ENCODE peak calls at places on chromosomes 12 and 14, in seven cellular contexts. One of them, this sample, is unnamed.

GRCh38 chr12:93609281-93610192 is 37.1 kb downstream of the SOCS2 start:
- DNase-seq in IMR-90: no peak
- DNase-seq in psoas muscle: no peak
- DNase-seq in prostate gland: no peak
- DNase-seq in breast epithelium: no peak
- DNase-seq in astrocyte of the spinal cord: no peak
- DNase-seq in right lobe of liver: no peak
- DNase-seq in this sample: no peak

GRCh38 chr14:106875503-106875902 is 1349.1 kb downstream of the TMEM121 start:
- DNase-seq in psoas muscle: no peak
- DNase-seq in right lobe of liver: no peak
- DNase-seq in prostate gland: no peak
- DNase-seq in IMR-90: no peak
- DNase-seq in astrocyte of the spinal cord: no peak
- DNase-seq in breast epithelium: no peak
- DNase-seq in this sample: no peak

GRCh38 chr12:53292441-53292840 is 2.9 kb upstream of the PFDN5 start:
- DNase-seq in psoas muscle: no peak
- DNase-seq in astrocyte of the spinal cord: no peak
- DNase-seq in IMR-90: no peak
- DNase-seq in right lobe of liver: no peak
- DNase-seq in prostate gland: no peak
- DNase-seq in breast epithelium: no peak
- DNase-seq in this sample: no peak

GRCh38 chr12:54232790-54233189 is 44.0 kb upstream of the SMUG1 start:
- DNase-seq in IMR-90: peak
- DNase-seq in right lobe of liver: no peak
- DNase-seq in prostate gland: no peak
- DNase-seq in breast epithelium: no peak
- DNase-seq in psoas muscle: no peak
- DNase-seq in astrocyte of the spinal cord: peak
- DNase-seq in this sample: no peak

GRCh38 chr12:54213084-54213483 is 24.3 kb upstream of the SMUG1 start:
- DNase-seq in breast epithelium: no peak
- DNase-seq in astrocyte of the spinal cord: no peak
- DNase-seq in right lobe of liver: peak
- DNase-seq in prostate gland: no peak
- DNase-seq in IMR-90: no peak
- DNase-seq in psoas muscle: no peak
- DNase-seq in this sample: no peak

GRCh38 chr14:56534656-56535055 is 44.9 kb upstream of the TMEM260 start:
- DNase-seq in psoas muscle: no peak
- DNase-seq in right lobe of liver: no peak
- DNase-seq in astrocyte of the spinal cord: no peak
- DNase-seq in breast epithelium: no peak
- DNase-seq in IMR-90: no peak
- DNase-seq in prostate gland: no peak
- DNase-seq in this sample: no peak

GRCh38 chr14:21419528-21419927 is 35.7 kb upstream of the SUPT16H start:
- DNase-seq in IMR-90: no peak
- DNase-seq in breast epithelium: no peak
- DNase-seq in right lobe of liver: no peak
- DNase-seq in prostate gland: no peak
- DNase-seq in psoas muscle: no peak
- DNase-seq in astrocyte of the spinal cord: no peak
- DNase-seq in this sample: no peak

GRCh38 chr14:64513271-64513670 is 8.7 kb downstream of the ZBTB1 start:
- DNase-seq in breast epithelium: no peak
- DNase-seq in astrocyte of the spinal cord: no peak
- DNase-seq in right lobe of liver: no peak
- DNase-seq in psoas muscle: no peak
- DNase-seq in IMR-90: no peak
- DNase-seq in prostate gland: no peak
- DNase-seq in this sample: no peak

GRCh38 chr12:88299567-88300101 is 157.5 kb downstream of the TMTC3 start:
- DNase-seq in astrocyte of the spinal cord: peak
- DNase-seq in right lobe of liver: no peak
- DNase-seq in psoas muscle: no peak
- DNase-seq in breast epithelium: no peak
- DNase-seq in prostate gland: no peak
- DNase-seq in IMR-90: peak
- DNase-seq in this sample: no peak

GRCh38 chr14:68668531-68668930 is 124.3 kb downstream of the ZFP36L1 start:
- DNase-seq in psoas muscle: no peak
- DNase-seq in prostate gland: no peak
- DNase-seq in breast epithelium: no peak
- DNase-seq in IMR-90: no peak
- DNase-seq in astrocyte of the spinal cord: no peak
- DNase-seq in right lobe of liver: no peak
- DNase-seq in this sample: no peak

GRCh38 chr12:123960856-123961255 is 11.8 kb downstream of the CCDC92 start:
- DNase-seq in right lobe of liver: no peak
- DNase-seq in breast epithelium: no peak
- DNase-seq in prostate gland: no peak
- DNase-seq in IMR-90: no peak
- DNase-seq in psoas muscle: no peak
- DNase-seq in astrocyte of the spinal cord: no peak
- DNase-seq in this sample: no peak

GRCh38 chr14:50532502-50533313 is at the start of gene MAP4K5:
- DNase-seq in breast epithelium: peak
- DNase-seq in right lobe of liver: peak
- DNase-seq in IMR-90: peak
- DNase-seq in prostate gland: peak
- DNase-seq in psoas muscle: peak
- DNase-seq in astrocyte of the spinal cord: peak
- DNase-seq in this sample: peak

GRCh38 chr12:130788515-130788914 is 50.5 kb downstream of the STX2 start:
- DNase-seq in IMR-90: no peak
- DNase-seq in astrocyte of the spinal cord: no peak
- DNase-seq in prostate gland: no peak
- DNase-seq in psoas muscle: no peak
- DNase-seq in breast epithelium: no peak
- DNase-seq in right lobe of liver: no peak
- DNase-seq in this sample: no peak

GRCh38 chr12:104454997-104455396 is 1.8 kb upstream of the CHST11 start:
- DNase-seq in right lobe of liver: no peak
- DNase-seq in psoas muscle: no peak
- DNase-seq in breast epithelium: no peak
- DNase-seq in astrocyte of the spinal cord: peak
- DNase-seq in prostate gland: no peak
- DNase-seq in IMR-90: peak
- DNase-seq in this sample: no peak

GRCh38 chr12:120972870-120973543 is 5.3 kb upstream of the HNF1A start:
- DNase-seq in prostate gland: no peak
- DNase-seq in IMR-90: no peak
- DNase-seq in astrocyte of the spinal cord: no peak
- DNase-seq in right lobe of liver: no peak
- DNase-seq in psoas muscle: no peak
- DNase-seq in breast epithelium: no peak
- DNase-seq in this sample: no peak

DNA sequence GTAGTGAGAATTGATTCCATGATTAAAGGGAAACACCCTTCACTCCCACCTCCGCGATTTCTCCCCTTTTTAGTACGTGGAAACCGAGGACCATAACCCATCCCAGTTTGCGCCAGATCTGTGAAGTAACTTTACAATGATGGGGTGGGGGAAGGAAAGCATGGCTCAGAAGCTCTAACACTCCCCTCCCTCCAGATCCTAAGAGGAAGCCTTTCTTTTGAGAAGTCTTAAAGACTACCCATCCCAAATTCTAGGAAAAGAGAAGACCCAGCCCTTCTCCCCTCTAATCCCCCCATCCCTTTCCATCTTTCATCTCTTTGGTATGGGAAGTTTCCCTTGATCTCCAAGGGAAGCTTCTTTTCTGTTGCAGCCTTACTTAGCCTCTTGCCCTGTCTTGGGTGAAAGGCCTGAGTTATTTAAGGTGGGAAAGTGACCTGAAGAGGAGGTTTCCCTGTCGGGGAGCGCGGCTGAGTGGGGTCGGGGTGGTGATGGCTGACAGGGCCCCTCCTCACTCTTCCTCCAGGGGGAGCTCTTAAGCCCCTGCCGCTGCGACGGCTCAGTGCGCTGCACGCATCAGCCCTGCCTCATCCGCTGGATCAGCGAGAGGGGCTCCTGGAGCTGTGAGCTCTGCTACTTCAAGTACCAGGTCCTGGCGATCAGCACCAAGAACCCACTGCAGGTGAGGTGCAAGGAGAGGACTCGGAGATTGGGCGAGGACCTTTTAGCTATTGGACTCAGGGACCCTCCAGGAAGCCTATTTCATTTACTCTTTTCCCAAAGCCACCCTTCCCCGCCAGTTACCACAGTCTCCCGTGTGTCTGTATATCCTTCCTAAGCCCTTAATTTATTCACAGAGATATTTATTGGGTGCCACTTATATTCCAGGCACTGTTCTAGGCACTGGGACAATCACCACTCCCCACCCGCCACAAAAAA is 1.8 kb downstream of the MARCHF9 start:
- DNase-seq in prostate gland: no peak
- DNase-seq in breast epithelium: no peak
- DNase-seq in right lobe of liver: no peak
- DNase-seq in psoas muscle: peak
- DNase-seq in IMR-90: no peak
- DNase-seq in astrocyte of the spinal cord: no peak
- DNase-seq in this sample: peak
- TF ChIP-seq CTCF in prostate gland: peak
- TF ChIP-seq CTCF in breast epithelium: no peak
- TF ChIP-seq CTCF in right lobe of liver: peak
- TF ChIP-seq CTCF in psoas muscle: peak
- TF ChIP-seq CTCF in IMR-90: peak
- TF ChIP-seq CTCF in astrocyte of the spinal cord: peak
- TF ChIP-seq CTCF in this sample: peak

DNA sequence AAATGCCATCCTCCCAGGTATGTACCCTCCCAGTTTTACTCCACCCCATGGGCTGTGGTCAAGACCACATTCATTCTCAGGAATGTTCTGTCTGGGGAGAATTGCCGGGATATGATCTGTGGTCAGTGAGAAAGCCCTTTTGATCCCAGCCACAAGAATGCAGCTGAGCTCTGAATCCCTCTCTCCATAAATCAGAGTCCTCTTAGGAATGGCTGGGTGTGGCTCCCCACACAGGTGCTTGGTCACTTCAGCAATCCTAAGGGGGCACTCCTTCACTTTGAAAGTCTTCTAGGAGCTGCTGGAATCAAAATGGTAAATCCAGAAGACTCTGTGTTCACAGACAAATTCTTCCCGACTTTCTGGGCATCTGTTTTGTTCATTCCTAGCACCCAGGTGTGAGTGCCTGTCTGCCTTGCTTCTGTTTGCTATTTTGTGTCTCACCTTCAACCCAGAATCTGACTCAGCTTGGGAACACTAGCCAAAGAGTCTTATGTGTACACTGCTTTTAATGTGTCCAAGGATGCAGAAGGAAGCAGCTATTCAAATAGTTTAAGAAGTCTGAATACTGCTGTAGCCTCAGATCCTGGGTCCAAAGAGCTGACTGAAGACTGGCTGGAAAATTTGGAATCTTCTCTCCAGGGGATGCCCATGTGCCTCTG is 144.6 kb upstream of the CDKN3 start:
- DNase-seq in breast epithelium: peak
- DNase-seq in psoas muscle: no peak
- DNase-seq in IMR-90: peak
- DNase-seq in right lobe of liver: no peak
- DNase-seq in astrocyte of the spinal cord: peak
- DNase-seq in prostate gland: no peak
- DNase-seq in this sample: no peak
- TF ChIP-seq CTCF in breast epithelium: no peak
- TF ChIP-seq CTCF in psoas muscle: no peak
- TF ChIP-seq CTCF in IMR-90: no peak
- TF ChIP-seq CTCF in right lobe of liver: no peak
- TF ChIP-seq CTCF in astrocyte of the spinal cord: no peak
- TF ChIP-seq CTCF in prostate gland: no peak
- TF ChIP-seq CTCF in this sample: no peak

GRCh38 chr14:30681752-30682355 is 59.7 kb downstream of the SCFD1 start:
- DNase-seq in prostate gland: no peak
- DNase-seq in IMR-90: peak
- DNase-seq in breast epithelium: no peak
- DNase-seq in right lobe of liver: no peak
- DNase-seq in psoas muscle: no peak
- DNase-seq in astrocyte of the spinal cord: peak
- DNase-seq in this sample: no peak
- TF ChIP-seq CTCF in prostate gland: no peak
- TF ChIP-seq CTCF in IMR-90: peak
- TF ChIP-seq CTCF in breast epithelium: no peak
- TF ChIP-seq CTCF in right lobe of liver: peak
- TF ChIP-seq CTCF in psoas muscle: no peak
- TF ChIP-seq CTCF in astrocyte of the spinal cord: peak
- TF ChIP-seq CTCF in this sample: peak

GRCh38 chr12:98998697-98999299 is 353.7 kb downstream of the APAF1 start:
- DNase-seq in right lobe of liver: no peak
- DNase-seq in IMR-90: peak
- DNase-seq in breast epithelium: no peak
- DNase-seq in prostate gland: no peak
- DNase-seq in astrocyte of the spinal cord: peak
- DNase-seq in psoas muscle: no peak
- DNase-seq in this sample: no peak
- TF ChIP-seq CTCF in right lobe of liver: peak
- TF ChIP-seq CTCF in IMR-90: peak
- TF ChIP-seq CTCF in breast epithelium: peak
- TF ChIP-seq CTCF in prostate gland: peak
- TF ChIP-seq CTCF in astrocyte of the spinal cord: peak
- TF ChIP-seq CTCF in psoas muscle: peak
- TF ChIP-seq CTCF in this sample: peak

This sample was measured in endothelial cell.